ENCODE peak calls at places on chromosomes 16 and 17, in eight cellular contexts. N is PC-3; W is naive thymus-derived CD4-positive, alpha-beta T cell; Z is ovary; K is endothelial cell of umbilical vein; Q is neural progenitor cell; A is CD8-positive, alpha-beta memory T cell; V is AG04450. F is an unnamed sample. For H3K27me3, the result is how much of the 10 kb centered on the place peaks cover.

GRCh38 chr16:85481738-85482137 is 131.4 kb upstream of the GSE1 start:
- DNase-seq in N (no peak), W (no peak), Z (no peak), K (no peak), Q (no peak), A (no peak), V (no peak), F (no peak)

GRCh38 chr17:5695480-5695879 is 111.2 kb upstream of the NLRP1 start:
- DNase-seq in N (no peak), W (no peak), Z (no peak), K (no peak), Q (no peak), A (no peak), V (no peak), F (no peak)

GRCh38 chr17:30095507-30096244 is 20.9 kb upstream of the NSRP1 start:
- DNase-seq in N (peak), W (no peak), Z (no peak), K (peak), Q (peak), A (no peak), V (peak), F (no peak)

GRCh38 chr16:6864244-6864643 is 468.4 kb upstream of the RBFOX1 start:
- DNase-seq in N (no peak), W (no peak), Z (no peak), K (no peak), Q (no peak), A (no peak), V (no peak), F (no peak)

GRCh38 chr17:57399690-57400089 is 143.4 kb downstream of the MSI2 start:
- DNase-seq in N (no peak), W (no peak), Z (no peak), K (no peak), Q (no peak), A (no peak), V (no peak), F (no peak)

GRCh38 chr17:43372273-43372911 is 26.4 kb upstream of the ARL4D start:
- DNase-seq in N (no peak), W (no peak), Z (peak), K (no peak), Q (no peak), A (no peak), V (no peak), F (no peak)

GRCh38 chr16:85659805-85660511 is 28.8 kb downstream of the GINS2 start:
- DNase-seq in N (peak), W (peak), Z (peak), K (peak), Q (peak), A (peak), V (no peak), F (no peak)

GRCh38 chr16:86196687-86197391 is 297.9 kb downstream of the IRF8 start:
- DNase-seq in N (no peak), W (no peak), Z (no peak), K (no peak), Q (no peak), A (no peak), V (no peak), F (no peak)

GRCh38 chr16:86789621-86790051 is 211.3 kb downstream of the FOXL1 start:
- DNase-seq in N (peak), W (no peak), Z (no peak), K (no peak), Q (peak), A (no peak), V (peak), F (no peak)

GRCh38 chr17:68792042-68792685 is 163.0 kb downstream of the ABCA8 start:
- DNase-seq in N (no peak), W (no peak), Z (no peak), K (no peak), Q (no peak), A (no peak), V (no peak), F (no peak)

GRCh38 chr16:590165-590874 is 454 bp downstream of the RAB40C start:
- DNase-seq in N (peak), W (no peak), Z (peak), K (peak), Q (peak), A (no peak), V (no peak), F (no peak)

GRCh38 chr17:59798111-59798510 is 90.7 kb downstream of the VMP1 start:
- DNase-seq in N (no peak), W (no peak), Z (no peak), K (no peak), Q (no peak), A (no peak), V (no peak), F (no peak)

GRCh38 chr17:19024101-19025078 is 19.8 kb upstream of the FAM83G start:
- DNase-seq in N (peak), W (peak), Z (peak), K (no peak), Q (no peak), A (peak), V (no peak), F (no peak)

GRCh38 chr17:53607475-53607874 is 215.3 kb upstream of the KIF2B start:
- DNase-seq in N (no peak), W (no peak), Z (no peak), K (no peak), Q (peak), A (no peak), V (no peak), F (no peak)

GRCh38 chr17:37083461-37083860 is 134.7 kb downstream of the AATF start:
- DNase-seq in N (no peak), W (no peak), Z (no peak), K (no peak), Q (no peak), A (no peak), V (no peak), F (no peak)

GRCh38 chr16:11670171-11671131 is 2.2 kb downstream of the SNN start:
- DNase-seq in N (no peak), W (peak), Z (peak), K (no peak), Q (no peak), A (peak), V (no peak), F (no peak)

GRCh38 chr16:75114179-75114945 is 2.2 kb downstream of the LDHD start:
- DNase-seq in N (no peak), W (no peak), Z (peak), K (no peak), Q (no peak), A (no peak), V (no peak), F (no peak)

GRCh38 chr17:82350182-82351030 is 8.6 kb upstream of the TEX19 start:
- DNase-seq in N (no peak), W (no peak), Z (no peak), K (no peak), Q (no peak), A (no peak), V (no peak), F (no peak)

GRCh38 chr17:35298639-35299038 is 55.8 kb downstream of the SLFN5 start:
- DNase-seq in N (no peak), W (no peak), Z (no peak), K (no peak), Q (no peak), A (no peak), V (no peak), F (no peak)

GRCh38 chr17:41907633-41908539 is 10.9 kb downstream of the ACLY start:
- DNase-seq in N (no peak), W (no peak), Z (no peak), K (no peak), Q (no peak), A (no peak), V (no peak), F (no peak)

GRCh38 chr17:36628576-36628975 is 27.2 kb downstream of the MRM1 start:
- DNase-seq in N (no peak), W (no peak), Z (no peak), K (no peak), Q (no peak), A (no peak), V (no peak), F (no peak)

GRCh38 chr17:21511368-21512195 is 135.4 kb downstream of the KCNJ12 start:
- DNase-seq in N (peak), W (peak), Z (peak), K (peak), Q (peak), A (peak), V (peak), F (peak)

GRCh38 chr17:80097307-80097630 is 4.1 kb upstream of the GAA start:
- DNase-seq in N (no peak), W (no peak), Z (no peak), K (no peak), Q (no peak), A (no peak), V (no peak), F (no peak)

GRCh38 chr17:67244621-67245072 is 349 bp downstream of the HELZ start:
- DNase-seq in N (no peak), W (no peak), Z (peak), K (no peak), Q (no peak), A (no peak), V (no peak), F (no peak)

GRCh38 chr16:964696-965395 is 5.9 kb downstream of the LMF1 start:
- DNase-seq in N (peak), W (peak), Z (peak), K (no peak), Q (no peak), A (peak), V (no peak), F (no peak)

GRCh38 chr17:82477934-82478333 is 19.4 kb downstream of the NARF start:
- DNase-seq in N (no peak), W (no peak), Z (no peak), K (no peak), Q (no peak), A (no peak), V (no peak), F (no peak)

GRCh38 chr16:46768809-46769208 is 20.7 kb upstream of the MYLK3 start:
- DNase-seq in N (no peak), W (no peak), Z (no peak), K (no peak), Q (no peak), A (no peak), V (no peak), F (no peak)

GRCh38 chr17:59825533-59826316 is 67.0 kb downstream of the TUBD1 start:
- DNase-seq in N (peak), W (no peak), Z (no peak), K (peak), Q (no peak), A (no peak), V (no peak), F (no peak)

GRCh38 chr16:26830716-26831115 is 236.0 kb upstream of the C16orf82 start:
- DNase-seq in N (no peak), W (no peak), Z (no peak), K (no peak), Q (peak), A (no peak), V (no peak), F (no peak)

GRCh38 chr17:34375598-34375997 is 12.6 kb upstream of the CCL1 start:
- DNase-seq in N (no peak), W (no peak), Z (no peak), K (no peak), Q (no peak), A (no peak), V (no peak), F (no peak)

GRCh38 chr16:88279998-88280397 is 102.8 kb upstream of the ZNF469 start:
- DNase-seq in N (no peak), W (no peak), Z (no peak), K (no peak), Q (no peak), A (no peak), V (no peak), F (no peak)

GRCh38 chr16:86882586-86883280 is 304.4 kb downstream of the FOXL1 start:
- DNase-seq in N (peak), W (no peak), Z (no peak), K (peak), Q (no peak), A (no peak), V (peak), F (no peak)

GRCh38 chr16:68364601-68364998 is 53.8 kb downstream of the PRMT7 start:
- DNase-seq in N (no peak), W (no peak), Z (no peak), K (no peak), Q (no peak), A (no peak), V (no peak), F (no peak)

GRCh38 chr16:47392114-47392513 is 68.7 kb downstream of the ITFG1 start:
- DNase-seq in N (peak), W (peak), Z (no peak), K (no peak), Q (no peak), A (no peak), V (no peak), F (no peak)

GRCh38 chr17:9206989-9207317 is 185.6 kb downstream of the NTN1 start:
- DNase-seq in N (peak), W (no peak), Z (no peak), K (no peak), Q (no peak), A (no peak), V (no peak), F (no peak)

GRCh38 chr17:26782153-26782552 is 511.8 kb upstream of the WSB1 start:
- DNase-seq in N (no peak), W (no peak), Z (peak), K (no peak), Q (no peak), A (no peak), V (no peak), F (no peak)

GRCh38 chr17:2259769-2260536 is 43.6 kb downstream of the SMG6 start:
- DNase-seq in N (no peak), W (peak), Z (no peak), K (no peak), Q (no peak), A (peak), V (no peak), F (no peak)

GRCh38 chr17:38430316-38430715 is 2.1 kb downstream of the ARHGAP23 start:
- DNase-seq in N (no peak), W (no peak), Z (no peak), K (no peak), Q (no peak), A (no peak), V (no peak), F (no peak)
- H3K27ac ChIP-seq in N (no peak), W (no peak), Z (no peak), K (no peak), Q (no peak), A (no peak), V (peak), F (peak)

DNA sequence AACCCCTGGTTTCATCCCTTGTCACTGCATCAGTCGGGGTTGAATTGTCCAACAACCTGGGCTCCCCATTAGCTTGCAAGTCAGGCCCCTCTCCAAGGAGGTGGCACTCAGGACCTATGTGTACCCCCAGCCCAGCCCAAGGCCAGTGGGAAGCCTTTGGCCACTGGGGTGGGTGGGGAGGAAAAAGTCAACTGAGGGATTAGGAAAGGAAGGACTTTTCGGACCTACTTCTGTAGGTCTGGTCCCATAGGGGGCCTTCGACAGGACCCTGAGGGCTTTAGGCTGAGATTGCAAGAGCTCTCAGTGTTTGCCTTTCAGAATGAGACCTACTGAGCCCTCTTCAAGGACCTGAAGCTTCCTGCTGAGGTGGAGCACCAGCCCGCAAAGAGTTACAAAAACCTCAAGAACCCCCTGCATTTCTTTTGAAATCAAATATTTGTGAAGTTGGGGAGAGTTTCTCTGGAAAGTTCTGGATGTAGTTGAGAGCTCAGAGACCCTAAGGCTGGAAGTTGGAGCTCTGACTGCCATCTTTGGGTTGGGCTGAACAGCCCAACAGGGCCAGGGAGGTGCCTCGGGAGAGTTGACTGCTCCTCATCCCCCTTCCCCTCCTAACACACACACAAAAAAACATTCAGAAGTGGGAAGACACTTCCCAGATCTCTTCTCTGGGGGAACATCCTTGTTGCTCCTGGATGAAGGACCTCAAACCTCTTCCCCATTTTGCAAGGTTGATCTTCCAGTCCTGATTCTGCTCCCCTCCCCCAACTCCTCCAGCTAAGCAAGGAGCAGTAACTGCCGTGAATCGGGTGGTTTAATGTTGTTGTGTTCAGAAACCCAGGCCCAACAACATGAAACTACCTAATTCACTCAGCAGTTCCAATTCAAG is 5.8 kb upstream of the HOXB9 start:
- DNase-seq in N (no peak), W (no peak), Z (no peak), K (no peak), Q (no peak), A (no peak), V (no peak), F (no peak)
- H3K27me3 ChIP-seq in N (half or more), W (under half), Z (under half), K (half or more), Q (half or more), A (half or more), V (half or more), F (half or more)

DNA sequence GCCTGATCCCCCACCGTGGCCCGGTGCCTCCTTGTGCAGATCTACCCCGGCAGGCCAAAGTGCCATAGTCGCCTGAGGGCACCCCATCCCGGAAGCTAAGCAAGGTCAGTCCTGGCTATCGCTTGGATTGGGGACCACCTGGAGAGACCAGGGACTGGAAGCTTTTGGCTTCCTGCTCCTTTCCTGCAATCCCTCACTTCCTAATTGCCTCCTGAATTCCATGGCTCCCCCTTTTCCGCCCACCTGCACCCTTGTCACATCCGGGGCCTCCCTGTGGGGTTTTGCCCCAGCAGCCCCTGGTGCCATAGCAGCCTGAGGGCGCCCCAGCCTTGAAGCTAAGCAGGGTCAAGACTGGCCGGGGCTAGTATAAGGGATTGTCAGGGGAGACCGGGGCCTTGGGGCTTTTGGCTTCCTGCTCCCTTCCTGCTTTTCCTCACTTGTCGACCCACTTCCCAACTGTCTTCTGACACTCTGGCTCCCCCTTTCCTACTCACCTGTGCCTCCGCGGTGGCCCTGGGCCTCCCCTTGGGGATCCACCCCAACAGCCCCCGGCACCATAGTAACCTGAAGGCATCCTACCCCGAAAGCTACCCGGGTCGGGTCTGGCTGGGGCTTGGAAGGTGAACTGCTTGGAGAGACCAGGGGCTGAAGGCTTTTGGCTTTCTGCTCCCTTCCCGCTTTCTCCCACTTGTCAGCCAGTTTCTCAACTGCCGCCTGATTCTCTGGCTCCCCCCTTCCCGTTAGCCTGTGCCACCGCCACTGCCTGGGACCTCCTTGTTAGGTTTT is 2293.6 kb downstream of the TP53TG3F start:
- DNase-seq in N (no peak), W (no peak), Z (no peak), K (no peak), Q (no peak), A (no peak), V (no peak), F (no peak)
- H3K27ac ChIP-seq in N (no peak), W (no peak), Z (no peak), K (no peak), Q (no peak), A (no peak), V (no peak), F (no peak)

GRCh38 chr17:65167581-65167980 is 30.4 kb downstream of the RGS9 start:
- DNase-seq in N (no peak), W (no peak), Z (no peak), K (no peak), Q (no peak), A (no peak), V (no peak), F (no peak)
- H3K27me3 ChIP-seq in N (under half), W (under half), Z (under half), K (under half), Q (under half), A (under half), V (under half), F (under half)

GRCh38 chr16:19136549-19137196 is 22.9 kb downstream of the ITPRIPL2 start:
- DNase-seq in N (peak), W (no peak), Z (no peak), K (no peak), Q (no peak), A (no peak), V (no peak), F (no peak)

GRCh38 chr16:19135201-19135838 is 21.6 kb downstream of the ITPRIPL2 start:
- DNase-seq in N (no peak), W (no peak), Z (no peak), K (no peak), Q (no peak), A (no peak), V (no peak), F (no peak)

GRCh38 chr16:19137201-19137601 is 23.4 kb downstream of the ITPRIPL2 start:
- DNase-seq in N (peak), W (no peak), Z (no peak), K (no peak), Q (no peak), A (no peak), V (no peak), F (no peak)

GRCh38 chr16:19137621-19138128 is 23.9 kb downstream of the ITPRIPL2 start:
- DNase-seq in N (no peak), W (no peak), Z (no peak), K (no peak), Q (no peak), A (no peak), V (no peak), F (no peak)

GRCh38 chr16:19135896-19136438 is 22.2 kb downstream of the ITPRIPL2 start:
- DNase-seq in N (peak), W (no peak), Z (no peak), K (no peak), Q (no peak), A (no peak), V (no peak), F (no peak)
- H3K27ac ChIP-seq in N (peak), W (no peak), Z (no peak), K (no peak), Q (no peak), A (no peak), V (no peak), F (no peak)

F was measured in thoracic aorta.